ENCODE peak calls at places on chromosome 11, in eight cellular contexts. One of them, this sample, is unnamed. For H3K4me1, the result is how much of the 10 kb centered on the place peaks cover.

GRCh38 chr11:44029507-44029845 is 18.3 kb upstream of the ACCSL start:
- DNase-seq in GM23338: no peak
- DNase-seq in upper lobe of left lung: no peak
- DNase-seq in upper lobe of right lung: no peak
- DNase-seq in endothelial cell of umbilical vein: no peak
- DNase-seq in CD8-positive, alpha-beta memory T cell: no peak
- DNase-seq in sigmoid colon: no peak
- DNase-seq in Peyer's patch: no peak
- DNase-seq in this sample: no peak

GRCh38 chr11:115497303-115497702 is 6.9 kb downstream of the CADM1 start:
- DNase-seq in upper lobe of right lung: no peak
- DNase-seq in sigmoid colon: no peak
- DNase-seq in endothelial cell of umbilical vein: no peak
- DNase-seq in GM23338: no peak
- DNase-seq in Peyer's patch: no peak
- DNase-seq in upper lobe of left lung: no peak
- DNase-seq in CD8-positive, alpha-beta memory T cell: no peak
- DNase-seq in this sample: no peak

GRCh38 chr11:95585071-95585751 is 204.4 kb downstream of the FAM76B start:
- DNase-seq in endothelial cell of umbilical vein: no peak
- DNase-seq in upper lobe of left lung: no peak
- DNase-seq in Peyer's patch: no peak
- DNase-seq in upper lobe of right lung: no peak
- DNase-seq in sigmoid colon: no peak
- DNase-seq in CD8-positive, alpha-beta memory T cell: no peak
- DNase-seq in GM23338: no peak
- DNase-seq in this sample: no peak

GRCh38 chr11:61817471-61818202 is 834 bp upstream of the FADS1 start:
- DNase-seq in endothelial cell of umbilical vein: no peak
- DNase-seq in sigmoid colon: no peak
- DNase-seq in CD8-positive, alpha-beta memory T cell: no peak
- DNase-seq in GM23338: no peak
- DNase-seq in Peyer's patch: no peak
- DNase-seq in upper lobe of left lung: no peak
- DNase-seq in upper lobe of right lung: no peak
- DNase-seq in this sample: no peak

GRCh38 chr11:35260342-35260985 is 121.5 kb downstream of the CD44 start:
- DNase-seq in upper lobe of left lung: no peak
- DNase-seq in CD8-positive, alpha-beta memory T cell: no peak
- DNase-seq in GM23338: no peak
- DNase-seq in endothelial cell of umbilical vein: no peak
- DNase-seq in sigmoid colon: no peak
- DNase-seq in upper lobe of right lung: no peak
- DNase-seq in Peyer's patch: no peak
- DNase-seq in this sample: no peak

GRCh38 chr11:72231396-72232259 is 7.1 kb downstream of the INPPL1 start:
- DNase-seq in upper lobe of right lung: peak
- DNase-seq in CD8-positive, alpha-beta memory T cell: no peak
- DNase-seq in sigmoid colon: peak
- DNase-seq in upper lobe of left lung: peak
- DNase-seq in GM23338: no peak
- DNase-seq in endothelial cell of umbilical vein: no peak
- DNase-seq in Peyer's patch: no peak
- DNase-seq in this sample: no peak

GRCh38 chr11:112659185-112659584 is 302.0 kb upstream of the NCAM1 start:
- DNase-seq in CD8-positive, alpha-beta memory T cell: no peak
- DNase-seq in sigmoid colon: no peak
- DNase-seq in GM23338: no peak
- DNase-seq in upper lobe of left lung: no peak
- DNase-seq in upper lobe of right lung: no peak
- DNase-seq in endothelial cell of umbilical vein: no peak
- DNase-seq in Peyer's patch: no peak
- DNase-seq in this sample: no peak

GRCh38 chr11:120302001-120302805 is 22.9 kb upstream of the TLCD5 start:
- DNase-seq in endothelial cell of umbilical vein: no peak
- DNase-seq in CD8-positive, alpha-beta memory T cell: no peak
- DNase-seq in Peyer's patch: no peak
- DNase-seq in sigmoid colon: no peak
- DNase-seq in upper lobe of right lung: peak
- DNase-seq in upper lobe of left lung: peak
- DNase-seq in GM23338: no peak
- DNase-seq in this sample: no peak

GRCh38 chr11:112751763-112752162 is 209.5 kb upstream of the NCAM1 start:
- DNase-seq in GM23338: no peak
- DNase-seq in Peyer's patch: no peak
- DNase-seq in endothelial cell of umbilical vein: no peak
- DNase-seq in upper lobe of right lung: no peak
- DNase-seq in upper lobe of left lung: no peak
- DNase-seq in sigmoid colon: peak
- DNase-seq in CD8-positive, alpha-beta memory T cell: no peak
- DNase-seq in this sample: no peak

GRCh38 chr11:46238967-46239800 is 38.3 kb upstream of the CREB3L1 start:
- DNase-seq in GM23338: peak
- DNase-seq in upper lobe of left lung: peak
- DNase-seq in Peyer's patch: peak
- DNase-seq in endothelial cell of umbilical vein: peak
- DNase-seq in sigmoid colon: peak
- DNase-seq in CD8-positive, alpha-beta memory T cell: peak
- DNase-seq in upper lobe of right lung: peak
- DNase-seq in this sample: peak

GRCh38 chr11:99865951-99866350 is 821.1 kb upstream of the ARHGAP42 start:
- DNase-seq in Peyer's patch: no peak
- DNase-seq in upper lobe of left lung: no peak
- DNase-seq in sigmoid colon: no peak
- DNase-seq in CD8-positive, alpha-beta memory T cell: no peak
- DNase-seq in upper lobe of right lung: no peak
- DNase-seq in GM23338: no peak
- DNase-seq in endothelial cell of umbilical vein: no peak
- DNase-seq in this sample: no peak

GRCh38 chr11:131675489-131675888 is 305.1 kb downstream of the NTM start:
- DNase-seq in GM23338: no peak
- DNase-seq in Peyer's patch: no peak
- DNase-seq in CD8-positive, alpha-beta memory T cell: no peak
- DNase-seq in sigmoid colon: no peak
- DNase-seq in upper lobe of right lung: no peak
- DNase-seq in upper lobe of left lung: no peak
- DNase-seq in endothelial cell of umbilical vein: no peak
- DNase-seq in this sample: no peak

GRCh38 chr11:57547854-57548377 is 10.5 kb downstream of the SMTNL1 start:
- DNase-seq in upper lobe of right lung: no peak
- DNase-seq in upper lobe of left lung: no peak
- DNase-seq in Peyer's patch: peak
- DNase-seq in GM23338: no peak
- DNase-seq in CD8-positive, alpha-beta memory T cell: no peak
- DNase-seq in endothelial cell of umbilical vein: peak
- DNase-seq in sigmoid colon: no peak
- DNase-seq in this sample: no peak

DNA sequence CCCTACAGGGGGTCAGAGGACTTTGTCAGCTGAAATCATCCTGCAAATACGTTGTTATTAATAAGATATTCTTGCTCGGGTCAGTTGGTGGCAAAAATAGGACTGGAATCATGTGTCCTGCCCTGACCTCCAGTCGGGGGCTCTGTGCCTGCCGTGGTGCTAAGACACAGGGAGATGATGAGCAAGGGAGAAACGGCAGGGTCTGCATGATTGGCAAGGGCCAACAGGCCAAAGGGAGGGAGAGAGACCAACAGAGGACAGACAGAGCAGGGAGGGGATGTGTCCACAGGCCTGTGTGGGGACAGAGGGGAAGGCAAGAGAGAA is 10.4 kb upstream of the TSKU start:
- DNase-seq in upper lobe of left lung: no peak
- DNase-seq in endothelial cell of umbilical vein: no peak
- DNase-seq in Peyer's patch: no peak
- DNase-seq in CD8-positive, alpha-beta memory T cell: no peak
- DNase-seq in sigmoid colon: no peak
- DNase-seq in GM23338: no peak
- DNase-seq in upper lobe of right lung: no peak
- DNase-seq in this sample: no peak
- H3K4me1 ChIP-seq in upper lobe of left lung: under half
- H3K4me1 ChIP-seq in endothelial cell of umbilical vein: under half
- H3K4me1 ChIP-seq in Peyer's patch: half or more
- H3K4me1 ChIP-seq in CD8-positive, alpha-beta memory T cell: under half
- H3K4me1 ChIP-seq in sigmoid colon: under half
- H3K4me1 ChIP-seq in GM23338: under half
- H3K4me1 ChIP-seq in upper lobe of right lung: half or more
- H3K4me1 ChIP-seq in this sample: under half

DNA sequence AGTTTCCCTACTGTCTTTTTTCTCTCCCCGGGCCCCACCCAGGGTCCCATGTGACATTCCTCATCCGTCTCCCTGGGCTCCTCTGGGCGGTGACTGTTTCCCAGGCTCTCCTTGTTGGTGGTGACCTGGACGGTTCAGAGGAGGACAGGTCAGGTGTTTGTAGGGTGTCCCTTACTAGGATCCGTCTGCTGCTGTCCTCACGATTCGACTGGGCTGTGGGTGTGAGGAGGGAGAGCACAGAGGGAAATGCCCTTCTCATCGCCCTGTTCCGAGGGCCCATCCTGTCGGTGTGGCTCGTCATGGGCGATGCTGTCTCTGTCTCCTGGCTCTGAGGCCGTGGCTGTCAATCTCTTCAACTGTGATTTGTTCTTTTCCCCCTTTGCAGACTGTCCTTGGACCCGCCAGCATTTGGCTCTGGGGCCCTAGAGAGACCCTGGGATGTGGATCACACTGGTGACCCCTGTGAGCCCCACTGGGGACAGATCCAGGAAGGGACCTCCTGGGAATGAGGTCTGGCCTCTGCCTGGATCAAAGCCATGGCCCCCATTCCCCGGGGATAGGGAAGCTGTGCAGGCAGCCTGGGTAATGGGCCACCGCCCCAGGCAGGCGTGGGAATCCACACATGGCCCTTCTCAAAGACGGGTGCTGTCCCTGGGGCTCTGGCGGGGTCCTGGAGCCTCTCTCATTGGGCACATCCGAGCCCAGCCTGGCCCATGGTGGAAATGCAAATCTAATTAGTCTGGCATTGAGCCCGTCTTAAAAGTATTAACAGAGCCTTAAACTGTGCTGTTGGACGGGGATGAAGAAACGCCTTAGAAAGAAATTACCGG is 46.8 kb upstream of the KCNQ1OT1 start:
- DNase-seq in upper lobe of right lung: peak
- DNase-seq in upper lobe of left lung: no peak
- DNase-seq in Peyer's patch: no peak
- DNase-seq in CD8-positive, alpha-beta memory T cell: no peak
- DNase-seq in GM23338: no peak
- DNase-seq in endothelial cell of umbilical vein: no peak
- DNase-seq in sigmoid colon: peak
- DNase-seq in this sample: no peak
- H3K27ac ChIP-seq in upper lobe of right lung: no peak
- H3K27ac ChIP-seq in upper lobe of left lung: no peak
- H3K27ac ChIP-seq in Peyer's patch: no peak
- H3K27ac ChIP-seq in CD8-positive, alpha-beta memory T cell: no peak
- H3K27ac ChIP-seq in GM23338: no peak
- H3K27ac ChIP-seq in endothelial cell of umbilical vein: no peak
- H3K27ac ChIP-seq in sigmoid colon: no peak
- H3K27ac ChIP-seq in this sample: no peak

GRCh38 chr11:114090976-114091375 is 31.5 kb downstream of the ZBTB16 start:
- DNase-seq in CD8-positive, alpha-beta memory T cell: no peak
- DNase-seq in sigmoid colon: no peak
- DNase-seq in endothelial cell of umbilical vein: no peak
- DNase-seq in upper lobe of right lung: no peak
- DNase-seq in Peyer's patch: no peak
- DNase-seq in upper lobe of left lung: no peak
- DNase-seq in GM23338: no peak
- DNase-seq in this sample: no peak

GRCh38 chr11:114091791-114092397 is 32.4 kb downstream of the ZBTB16 start:
- DNase-seq in upper lobe of right lung: no peak
- DNase-seq in endothelial cell of umbilical vein: peak
- DNase-seq in CD8-positive, alpha-beta memory T cell: no peak
- DNase-seq in GM23338: no peak
- DNase-seq in sigmoid colon: peak
- DNase-seq in upper lobe of left lung: no peak
- DNase-seq in Peyer's patch: no peak
- DNase-seq in this sample: no peak

GRCh38 chr11:114094516-114094915 is 35.0 kb downstream of the ZBTB16 start:
- DNase-seq in Peyer's patch: no peak
- DNase-seq in sigmoid colon: no peak
- DNase-seq in upper lobe of right lung: no peak
- DNase-seq in upper lobe of left lung: no peak
- DNase-seq in endothelial cell of umbilical vein: no peak
- DNase-seq in CD8-positive, alpha-beta memory T cell: no peak
- DNase-seq in GM23338: no peak
- DNase-seq in this sample: no peak

GRCh38 chr11:114092953-114093352 is 33.4 kb downstream of the ZBTB16 start:
- DNase-seq in sigmoid colon: peak
- DNase-seq in CD8-positive, alpha-beta memory T cell: no peak
- DNase-seq in GM23338: no peak
- DNase-seq in upper lobe of left lung: no peak
- DNase-seq in upper lobe of right lung: no peak
- DNase-seq in Peyer's patch: no peak
- DNase-seq in endothelial cell of umbilical vein: no peak
- DNase-seq in this sample: no peak

DNA sequence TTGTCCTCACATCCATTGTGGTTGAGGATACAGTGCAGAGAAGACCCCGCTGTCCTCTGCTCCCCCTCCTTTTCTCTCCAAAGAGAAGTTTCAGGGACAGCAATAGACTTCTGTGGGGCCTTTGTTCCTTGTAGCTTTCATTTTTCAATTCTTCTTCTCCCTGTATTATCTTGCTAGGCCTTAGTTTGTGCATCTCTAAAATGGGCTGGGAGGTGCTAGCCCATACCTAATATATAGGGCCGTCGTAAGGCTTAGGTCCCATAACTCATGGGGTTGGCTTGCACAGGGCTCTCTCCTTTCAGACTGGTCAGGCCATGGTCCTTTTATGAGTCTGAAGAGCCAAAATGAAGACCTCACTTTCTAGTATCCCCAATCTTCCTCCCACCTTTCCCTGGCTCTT is 33.0 kb downstream of the ZBTB16 start:
- DNase-seq in GM23338: no peak
- DNase-seq in CD8-positive, alpha-beta memory T cell: no peak
- DNase-seq in Peyer's patch: no peak
- DNase-seq in sigmoid colon: no peak
- DNase-seq in upper lobe of left lung: no peak
- DNase-seq in endothelial cell of umbilical vein: no peak
- DNase-seq in upper lobe of right lung: no peak
- DNase-seq in this sample: no peak
- H3K4me1 ChIP-seq in GM23338: under half
- H3K4me1 ChIP-seq in CD8-positive, alpha-beta memory T cell: under half
- H3K4me1 ChIP-seq in Peyer's patch: under half
- H3K4me1 ChIP-seq in sigmoid colon: half or more
- H3K4me1 ChIP-seq in upper lobe of left lung: half or more
- H3K4me1 ChIP-seq in endothelial cell of umbilical vein: under half
- H3K4me1 ChIP-seq in upper lobe of right lung: half or more
- H3K4me1 ChIP-seq in this sample: under half

DNA sequence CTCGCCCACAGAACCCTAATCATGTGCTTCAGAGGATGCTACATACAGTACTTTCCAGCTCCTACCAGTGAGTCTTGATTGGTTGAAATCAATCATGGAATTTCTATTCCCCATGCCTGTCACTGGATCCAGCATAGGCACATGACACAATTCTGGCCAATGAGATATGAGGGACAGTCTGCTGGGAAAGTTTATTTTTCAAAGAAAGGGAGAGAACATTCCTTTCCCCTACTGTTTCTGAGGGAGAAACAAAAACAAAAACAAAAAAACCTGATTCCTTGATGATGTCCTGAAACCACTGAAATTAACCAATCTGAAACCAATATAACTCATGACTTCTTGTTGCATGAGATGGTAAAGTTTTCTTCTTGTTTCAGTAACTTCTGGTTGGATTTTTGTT is 3.3 kb upstream of the RCN1 start:
- DNase-seq in endothelial cell of umbilical vein: no peak
- DNase-seq in sigmoid colon: no peak
- DNase-seq in upper lobe of left lung: no peak
- DNase-seq in Peyer's patch: no peak
- DNase-seq in GM23338: no peak
- DNase-seq in upper lobe of right lung: no peak
- DNase-seq in CD8-positive, alpha-beta memory T cell: no peak
- DNase-seq in this sample: no peak
- H3K27ac ChIP-seq in endothelial cell of umbilical vein: peak
- H3K27ac ChIP-seq in sigmoid colon: no peak
- H3K27ac ChIP-seq in upper lobe of left lung: no peak
- H3K27ac ChIP-seq in Peyer's patch: no peak
- H3K27ac ChIP-seq in GM23338: no peak
- H3K27ac ChIP-seq in upper lobe of right lung: no peak
- H3K27ac ChIP-seq in CD8-positive, alpha-beta memory T cell: no peak
- H3K27ac ChIP-seq in this sample: no peak